ENCODE peak calls at places on chromosomes 4 and X, in eight cellular contexts. One of them, this sample, is unnamed.

GRCh38 chr4:159102623-159103405 is at the start of gene RAPGEF2:
- DNase-seq in NCI-H187 treated with DMSO at 0.1 percent for 48 hours: peak; percentile 41
- DNase-seq in D341Med: peak; percentile 98
- DNase-seq in M059J: peak; percentile 91
- DNase-seq in stimulated activated CD4-positive, alpha-beta T cell treated with anti-CD3 and anti-CD28 coated beads, Interleukin-12 subunit alpha, Interleukin-12 subunit beta, amount 100 ng/mL, for 48 hours: peak; percentile 84
- DNase-seq in Right ventricle myocardium inferior: peak; percentile 96
- DNase-seq in pancreas: peak; percentile 93
- DNase-seq in fibroblast of mammary gland: peak; percentile 89
- DNase-seq in this sample: peak; percentile 79

GRCh38 chr4:6123116-6123515 is 77.2 kb downstream of the JAKMIP1 start:
- DNase-seq in NCI-H187 treated with DMSO at 0.1 percent for 48 hours: no peak
- DNase-seq in pancreas: no peak
- DNase-seq in stimulated activated CD4-positive, alpha-beta T cell treated with anti-CD3 and anti-CD28 coated beads, Interleukin-12 subunit alpha, Interleukin-12 subunit beta, amount 100 ng/mL, for 48 hours: no peak
- DNase-seq in M059J: no peak
- DNase-seq in D341Med: peak; percentile 62
- DNase-seq in Right ventricle myocardium inferior: no peak
- DNase-seq in fibroblast of mammary gland: no peak
- DNase-seq in this sample: no peak

GRCh38 chr4:83197555-83198235 is 83.2 kb upstream of the PLAC8 start:
- DNase-seq in Right ventricle myocardium inferior: peak; percentile 71
- DNase-seq in D341Med: no peak
- DNase-seq in NCI-H187 treated with DMSO at 0.1 percent for 48 hours: no peak
- DNase-seq in pancreas: no peak
- DNase-seq in M059J: no peak
- DNase-seq in stimulated activated CD4-positive, alpha-beta T cell treated with anti-CD3 and anti-CD28 coated beads, Interleukin-12 subunit alpha, Interleukin-12 subunit beta, amount 100 ng/mL, for 48 hours: no peak
- DNase-seq in fibroblast of mammary gland: peak; percentile 9
- DNase-seq in this sample: no peak

GRCh38 chrX:102765217-102765616 is 44.7 kb downstream of the GPRASP3 start:
- DNase-seq in D341Med: no peak
- DNase-seq in pancreas: no peak
- DNase-seq in M059J: peak; percentile 92
- DNase-seq in stimulated activated CD4-positive, alpha-beta T cell treated with anti-CD3 and anti-CD28 coated beads, Interleukin-12 subunit alpha, Interleukin-12 subunit beta, amount 100 ng/mL, for 48 hours: no peak
- DNase-seq in Right ventricle myocardium inferior: no peak
- DNase-seq in fibroblast of mammary gland: peak; percentile 91
- DNase-seq in NCI-H187 treated with DMSO at 0.1 percent for 48 hours: no peak
- DNase-seq in this sample: no peak

GRCh38 chrX:18935893-18936292 is 48.0 kb downstream of the PHKA2 start:
- DNase-seq in pancreas: no peak
- DNase-seq in NCI-H187 treated with DMSO at 0.1 percent for 48 hours: no peak
- DNase-seq in stimulated activated CD4-positive, alpha-beta T cell treated with anti-CD3 and anti-CD28 coated beads, Interleukin-12 subunit alpha, Interleukin-12 subunit beta, amount 100 ng/mL, for 48 hours: no peak
- DNase-seq in fibroblast of mammary gland: no peak
- DNase-seq in Right ventricle myocardium inferior: no peak
- DNase-seq in M059J: no peak
- DNase-seq in D341Med: no peak
- DNase-seq in this sample: no peak

GRCh38 chr4:55346851-55347255 is 811 bp downstream of the SRD5A3 start:
- DNase-seq in pancreas: peak; percentile 27
- DNase-seq in NCI-H187 treated with DMSO at 0.1 percent for 48 hours: no peak
- DNase-seq in fibroblast of mammary gland: no peak
- DNase-seq in Right ventricle myocardium inferior: no peak
- DNase-seq in D341Med: peak; percentile 46
- DNase-seq in stimulated activated CD4-positive, alpha-beta T cell treated with anti-CD3 and anti-CD28 coated beads, Interleukin-12 subunit alpha, Interleukin-12 subunit beta, amount 100 ng/mL, for 48 hours: no peak
- DNase-seq in M059J: no peak
- DNase-seq in this sample: no peak

GRCh38 chrX:150680974-150681373 is 12.2 kb upstream of the MTMR1 start:
- DNase-seq in NCI-H187 treated with DMSO at 0.1 percent for 48 hours: peak; percentile 34
- DNase-seq in Right ventricle myocardium inferior: no peak
- DNase-seq in pancreas: no peak
- DNase-seq in fibroblast of mammary gland: peak; percentile 23
- DNase-seq in D341Med: peak; percentile 44
- DNase-seq in stimulated activated CD4-positive, alpha-beta T cell treated with anti-CD3 and anti-CD28 coated beads, Interleukin-12 subunit alpha, Interleukin-12 subunit beta, amount 100 ng/mL, for 48 hours: no peak
- DNase-seq in M059J: peak; percentile 48
- DNase-seq in this sample: no peak

GRCh38 chr4:68445111-68445510 is 2.2 kb upstream of the TMPRSS11E start:
- DNase-seq in M059J: no peak
- DNase-seq in NCI-H187 treated with DMSO at 0.1 percent for 48 hours: no peak
- DNase-seq in pancreas: no peak
- DNase-seq in stimulated activated CD4-positive, alpha-beta T cell treated with anti-CD3 and anti-CD28 coated beads, Interleukin-12 subunit alpha, Interleukin-12 subunit beta, amount 100 ng/mL, for 48 hours: no peak
- DNase-seq in D341Med: no peak
- DNase-seq in fibroblast of mammary gland: no peak
- DNase-seq in Right ventricle myocardium inferior: no peak
- DNase-seq in this sample: no peak

GRCh38 chr4:39029752-39030694 is 2.2 kb downstream of the TMEM156 start:
- DNase-seq in D341Med: no peak
- DNase-seq in fibroblast of mammary gland: no peak
- DNase-seq in stimulated activated CD4-positive, alpha-beta T cell treated with anti-CD3 and anti-CD28 coated beads, Interleukin-12 subunit alpha, Interleukin-12 subunit beta, amount 100 ng/mL, for 48 hours: no peak
- DNase-seq in Right ventricle myocardium inferior: no peak
- DNase-seq in pancreas: no peak
- DNase-seq in NCI-H187 treated with DMSO at 0.1 percent for 48 hours: no peak
- DNase-seq in M059J: no peak
- DNase-seq in this sample: no peak

GRCh38 chr4:152713951-152714705 is 34.3 kb upstream of the TMEM154 start:
- DNase-seq in pancreas: no peak
- DNase-seq in Right ventricle myocardium inferior: no peak
- DNase-seq in NCI-H187 treated with DMSO at 0.1 percent for 48 hours: no peak
- DNase-seq in stimulated activated CD4-positive, alpha-beta T cell treated with anti-CD3 and anti-CD28 coated beads, Interleukin-12 subunit alpha, Interleukin-12 subunit beta, amount 100 ng/mL, for 48 hours: no peak
- DNase-seq in D341Med: no peak
- DNase-seq in M059J: no peak
- DNase-seq in fibroblast of mammary gland: no peak
- DNase-seq in this sample: no peak